ENCODE peak calls at places on chromosome 6, in five cellular contexts. Z, Y, W, T and F are unnamed samples.

GRCh38 chr6:55399331-55399730 is 72.1 kb downstream of the GFRAL start:
- DNase-seq in T (no peak), Z (no peak), W (peak), Y (peak), F (no peak)

GRCh38 chr6:107129370-107129925 is 14.1 kb upstream of the BEND3 start:
- DNase-seq in T (no peak), W (peak), Z (no peak), Y (no peak), F (no peak)

GRCh38 chr6:146990284-146990683 is 213.9 kb upstream of the STXBP5 start:
- DNase-seq in Y (peak), T (no peak), W (peak), Z (no peak), F (no peak)

GRCh38 chr6:20881365-20881764 is 347.1 kb downstream of the CDKAL1 start:
- DNase-seq in Z (no peak), Y (no peak), T (no peak), W (no peak), F (no peak)

GRCh38 chr6:160431791-160432404 is 83.7 kb downstream of the SLC22A3 start:
- DNase-seq in W (peak), Z (no peak), T (no peak), Y (peak), F (no peak)

GRCh38 chr6:3013901-3014674 is 14.4 kb downstream of the NQO2 start:
- DNase-seq in Z (no peak), W (no peak), T (no peak), Y (no peak), F (no peak)

GRCh38 chr6:51934098-51934497 is 153.3 kb downstream of the PKHD1 start:
- DNase-seq in W (no peak), T (no peak), Z (peak), Y (no peak), F (no peak)

GRCh38 chr6:36599791-36600209 is 5.6 kb downstream of the SRSF3 start:
- DNase-seq in T (peak), Z (no peak), Y (peak), W (peak), F (no peak)

GRCh38 chr6:97947841-97948240 is 664.8 kb upstream of the MMS22L start:
- DNase-seq in Y (peak), W (peak), T (no peak), Z (peak), F (no peak)

GRCh38 chr6:44525761-44526351 is 138.3 kb downstream of the CDC5L start:
- DNase-seq in Y (no peak), T (no peak), W (no peak), Z (no peak), F (no peak)

GRCh38 chr6:63245420-63245819 is 34.2 kb downstream of the FKBP1C start:
- DNase-seq in Z (no peak), T (no peak), W (no peak), Y (no peak), F (no peak)

GRCh38 chr6:13708679-13709261 is 2.9 kb downstream of the RANBP9 start:
- DNase-seq in T (no peak), Y (peak), Z (no peak), W (peak), F (no peak)

GRCh38 chr6:109442393-109442924 is 1.9 kb downstream of the SMPD2 start:
- DNase-seq in Y (no peak), Z (no peak), W (no peak), T (no peak), F (no peak)

GRCh38 chr6:134361011-134361410 is 43.1 kb upstream of the SGK1 start:
- DNase-seq in Y (no peak), Z (no peak), W (no peak), T (no peak), F (no peak)

GRCh38 chr6:89583559-89583958 is 55.0 kb downstream of the LYRM2 start:
- DNase-seq in Y (no peak), T (no peak), W (no peak), Z (no peak), F (no peak)

GRCh38 chr6:104828478-104828877 is 31.2 kb downstream of the HACE1 start:
- DNase-seq in W (no peak), Y (no peak), Z (no peak), T (no peak), F (no peak)

GRCh38 chr6:2129076-2129695 is 116.2 kb downstream of the GMDS start:
- DNase-seq in T (no peak), Z (no peak), Y (no peak), W (no peak), F (no peak)

GRCh38 chr6:18684343-18684742 is 297.2 kb downstream of the RNF144B start:
- DNase-seq in T (no peak), Z (no peak), Y (no peak), W (no peak), F (no peak)

GRCh38 chr6:18681828-18682503 is 294.8 kb downstream of the RNF144B start:
- DNase-seq in Y (no peak), Z (no peak), T (no peak), W (no peak), F (no peak)

DNA sequence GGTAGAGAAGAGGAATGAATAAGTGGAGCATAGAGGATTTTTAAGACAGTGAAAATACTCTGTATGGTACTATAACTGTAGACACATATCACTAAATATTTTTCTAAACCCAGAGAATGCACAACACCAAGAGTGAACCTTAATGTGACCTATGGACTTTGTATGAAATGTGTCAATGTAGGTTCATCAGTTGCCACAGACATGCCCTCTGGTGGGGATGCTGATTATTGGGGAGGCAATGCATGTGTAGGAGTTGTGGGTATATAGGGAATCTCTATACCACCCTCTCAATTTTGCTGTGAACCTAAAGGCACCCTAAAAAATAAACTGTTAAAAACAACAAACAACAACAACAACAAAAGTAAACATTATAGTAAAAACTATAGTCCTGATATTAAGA is 293.7 kb downstream of the RNF144B start:
- DNase-seq in Y (no peak), T (no peak), Z (no peak), W (no peak), F (no peak)
- TF ChIP-seq CTCF in Y (no peak), T (no peak), Z (peak), W (no peak), F (no peak)

DNA sequence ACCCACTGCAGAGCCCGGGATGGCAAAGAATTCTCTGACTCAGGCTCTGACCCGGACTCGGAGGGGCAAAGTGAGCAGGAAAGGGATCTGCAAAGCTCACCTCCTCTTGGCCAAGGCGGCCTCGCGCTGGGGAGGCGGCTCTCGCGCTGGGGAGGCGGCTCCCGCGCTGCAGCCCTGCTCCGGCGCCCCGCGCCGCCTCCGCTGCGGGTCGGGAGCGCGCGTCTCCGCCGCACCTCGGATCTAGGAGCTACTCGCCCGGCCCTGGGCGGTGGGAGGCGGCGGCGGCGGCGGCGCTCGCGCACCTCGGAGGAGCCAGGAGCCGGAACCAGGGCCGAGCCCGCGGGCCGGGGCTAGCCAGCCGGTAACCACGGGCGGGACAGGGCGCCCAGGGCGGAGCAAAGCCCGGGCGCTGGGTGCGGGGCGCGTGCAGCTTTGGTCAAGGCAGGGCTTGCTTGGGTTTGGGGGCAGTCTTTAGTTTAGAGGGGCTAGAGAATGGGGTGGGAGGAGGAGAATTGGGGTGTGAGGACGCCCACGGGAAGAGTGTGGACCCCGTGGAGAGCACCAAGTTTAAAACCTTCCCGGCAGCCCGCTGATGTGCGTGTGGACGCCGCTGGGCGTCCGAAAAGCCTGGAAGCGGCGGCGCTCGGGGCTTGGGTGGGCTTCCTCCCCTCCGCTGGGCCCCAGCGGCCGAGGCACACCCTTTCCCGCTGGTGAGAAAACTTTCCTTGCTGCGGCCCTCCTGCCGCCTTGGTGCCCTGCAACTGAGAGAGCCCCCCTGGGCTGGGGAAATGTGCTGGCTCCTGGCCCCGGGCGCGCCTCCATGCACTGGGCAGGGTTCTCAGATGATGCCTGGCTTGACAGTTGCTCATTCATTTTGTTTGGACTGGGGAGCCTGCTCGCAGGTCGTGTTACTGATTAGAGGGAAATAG is at the start of gene MRAP2:
- DNase-seq in Y (no peak), W (peak), Z (no peak), T (no peak), F (no peak)
- H3K4me3 ChIP-seq in Y (peak), W (peak), Z (peak), T (no peak), F (peak)

GRCh38 chr6:10995114-10995707 is 48.9 kb downstream of the ELOVL2 start:
- DNase-seq in T (no peak), W (no peak), Y (no peak), Z (no peak), F (no peak)

GRCh38 chr6:11002176-11002575 is 41.9 kb downstream of the ELOVL2 start:
- DNase-seq in Y (no peak), Z (no peak), W (no peak), T (no peak), F (no peak)

DNA sequence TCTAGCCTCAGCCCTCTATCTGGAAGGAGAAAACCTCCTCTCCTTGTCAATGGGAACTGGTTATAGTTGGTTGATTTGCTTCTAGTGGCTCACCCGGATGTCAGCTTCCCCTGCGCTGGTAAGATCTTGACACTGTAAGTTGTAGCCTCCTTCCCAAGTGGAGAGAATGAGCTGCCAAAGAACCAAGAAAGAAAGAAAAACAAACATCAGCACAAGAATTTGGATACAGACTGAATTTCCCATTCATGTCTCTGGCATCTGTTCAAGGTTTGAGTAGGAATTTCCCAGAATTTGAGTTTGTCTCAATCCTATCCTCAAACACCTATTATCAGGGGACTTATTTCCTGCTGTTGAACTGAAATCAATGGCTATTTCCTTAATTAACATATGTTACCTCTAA is 44.1 kb downstream of the ELOVL2 start:
- DNase-seq in Y (peak), W (peak), Z (no peak), T (no peak), F (peak)
- H3K27ac ChIP-seq in Y (no peak), W (no peak), Z (no peak), T (no peak), F (no peak)

GRCh38 chr6:87277123-87277522 is 45.3 kb upstream of the SMIM8 start:
- DNase-seq in T (no peak), W (peak), Y (peak), Z (no peak), F (no peak)
- TF ChIP-seq CTCF in T (no peak), W (peak), Y (no peak), Z (peak), F (peak)

DNA sequence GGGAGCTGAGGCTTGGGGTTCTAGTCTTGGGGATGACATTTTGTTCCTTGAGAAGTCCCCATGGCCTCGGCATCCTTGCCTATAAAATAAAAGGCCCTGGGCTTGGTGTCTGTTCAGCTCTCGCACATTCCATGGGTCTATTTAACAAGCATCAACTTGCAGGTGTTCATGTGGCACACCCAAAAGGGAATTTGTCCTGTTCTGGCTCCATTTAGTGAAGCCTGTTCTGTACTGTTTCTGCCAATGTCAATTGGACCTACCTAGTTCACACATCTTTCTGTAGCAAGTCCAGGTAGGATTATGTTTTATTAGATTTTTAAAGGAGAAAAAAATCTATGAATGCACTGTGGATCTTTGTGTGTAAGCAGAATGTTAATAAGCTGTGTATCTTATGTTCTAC is 262.0 kb downstream of the HIVEP2 start:
- DNase-seq in W (no peak), T (no peak), Y (no peak), Z (no peak), F (no peak)
- H3K4me3 ChIP-seq in W (no peak), T (no peak), Y (no peak), Z (no peak), F (no peak)

GRCh38 chr6:136014454-136015421 is 163.2 kb downstream of the PDE7B start:
- DNase-seq in T (no peak), Z (no peak), Y (peak), W (peak), F (peak)
- H3K27ac ChIP-seq in T (no peak), Z (no peak), Y (peak), W (no peak), F (peak)

GRCh38 chr6:130676077-130676772 is 151.0 kb upstream of the SMLR1 start:
- DNase-seq in T (no peak), Y (peak), W (no peak), Z (no peak), F (no peak)
- TF ChIP-seq CTCF in T (no peak), Y (no peak), W (no peak), Z (peak), F (no peak)